ENCODE peak calls at places on chromosomes 12 and 14, in five cellular contexts. K, P, F, T and H are unnamed samples.
A peak's percentile ranks its signal among the peaks of the same experiment; 100 is the strongest.

GRCh38 chr12:113359133-113359938 is 949 bp downstream of the PLBD2 start:
- DNase-seq in K (peak; percentile 90), P (no peak), F (peak; percentile 72), T (no peak), H (no peak)

GRCh38 chr14:68526420-68527105 is 266.3 kb downstream of the ZFP36L1 start:
- DNase-seq in K (peak; percentile 83), P (peak; percentile 81), F (no peak), T (no peak), H (no peak)

GRCh38 chr12:107057071-107057834 is 36.1 kb downstream of the CRY1 start:
- DNase-seq in K (peak; percentile 22), P (no peak), F (no peak), T (peak; percentile 2), H (no peak)

GRCh38 chr14:52080817-52081755 is 12.2 kb upstream of the NID2 start:
- DNase-seq in K (peak; percentile 61), P (no peak), F (no peak), T (peak; percentile 14), H (no peak)

GRCh38 chr12:105382771-105383632 is 52.5 kb downstream of the C12orf75 start:
- DNase-seq in K (no peak), P (no peak), F (peak; percentile 27), T (peak; percentile 80), H (no peak)

GRCh38 chr12:91877022-91877421 is 268.6 kb downstream of the BTG1 start:
- DNase-seq in K (peak; percentile 39), P (peak; percentile 79), F (peak; percentile 20), T (no peak), H (peak; percentile 75)

GRCh38 chr14:72653026-72653425 is 240.9 kb downstream of the DPF3 start:
- DNase-seq in K (no peak), P (no peak), F (no peak), T (no peak), H (peak; percentile 28)

GRCh38 chr14:96203635-96204034 is 1.0 kb upstream of the BDKRB2 start:
- DNase-seq in K (no peak), P (no peak), F (no peak), T (no peak), H (no peak)

GRCh38 chr12:89288959-89289358 is 63.3 kb downstream of the DUSP6 start:
- DNase-seq in K (no peak), P (no peak), F (no peak), T (no peak), H (no peak)

GRCh38 chr14:36443374-36443773 is 76.7 kb downstream of the NKX2-1 start:
- DNase-seq in K (no peak), P (no peak), F (no peak), T (no peak), H (no peak)

GRCh38 chr12:6684609-6685008 is 4.6 kb downstream of the ZNF384 start:
- DNase-seq in K (no peak), P (no peak), F (no peak), T (peak; percentile 56), H (peak; percentile 24)

GRCh38 chr12:116559080-116559329 is 176 bp upstream of the MAP1LC3B2 start:
- DNase-seq in K (no peak), P (no peak), F (no peak), T (no peak), H (no peak)

GRCh38 chr14:55572578-55572977 is 7.4 kb upstream of the KTN1 start:
- DNase-seq in K (peak; percentile 56), P (no peak), F (no peak), T (no peak), H (no peak)

GRCh38 chr14:93926209-93926872 is 803 bp upstream of the FAM181A start:
- DNase-seq in K (no peak), P (no peak), F (no peak), T (no peak), H (no peak)

GRCh38 chr14:80698974-80699373 is 242.6 kb downstream of the CEP128 start:
- DNase-seq in K (no peak), P (no peak), F (no peak), T (no peak), H (no peak)

GRCh38 chr14:103091041-103091882 is 3.3 kb upstream of the EXOC3L4 start:
- DNase-seq in K (peak; percentile 88), P (no peak), F (no peak), T (peak; percentile 88), H (peak; percentile 83)

GRCh38 chr12:31590730-31591307 is at the start of gene DENND5B:
- DNase-seq in K (peak; percentile 94), P (peak; percentile 81), F (peak; percentile 80), T (peak; percentile 64), H (peak; percentile 82)

GRCh38 chr14:78358631-78359030 is 188.5 kb downstream of the NRXN3 start:
- DNase-seq in K (no peak), P (no peak), F (no peak), T (no peak), H (no peak)

GRCh38 chr14:36654185-36655053 is 7.2 kb upstream of the PAX9 start:
- DNase-seq in K (no peak), P (no peak), F (no peak), T (no peak), H (no peak)

GRCh38 chr12:83224012-83224411 is 537.3 kb downstream of the TMTC2 start:
- DNase-seq in K (no peak), P (no peak), F (no peak), T (no peak), H (no peak)

GRCh38 chr12:77406131-77406905 is 340.9 kb upstream of the E2F7 start:
- DNase-seq in K (no peak), P (no peak), F (no peak), T (no peak), H (no peak)
- H3K4me3 ChIP-seq in K (no peak overlapping the region), P (no peak overlapping the region), F (no peak overlapping the region), T (no peak overlapping the region), H (no peak overlapping the region)

GRCh38 chr12:1531160-1531653 is 63.2 kb downstream of the FBXL14 start:
- DNase-seq in K (no peak), P (no peak), F (no peak), T (no peak), H (no peak)
- H3K4me3 ChIP-seq in K (peak overlapping the region; percentile 93), P (peak overlapping the region; percentile 66), F (peak overlapping the region; percentile 39), T (peak overlapping the region; percentile 68), H (peak overlapping the region; percentile 35)

GRCh38 chr14:92506230-92506629 is 7.4 kb upstream of the RIN3 start:
- DNase-seq in K (no peak), P (peak; percentile 53), F (no peak), T (no peak), H (no peak)

GRCh38 chr14:92503756-92504491 is 9.7 kb upstream of the RIN3 start:
- DNase-seq in K (no peak), P (peak; percentile 62), F (no peak), T (peak; percentile 96), H (no peak)

GRCh38 chr14:92510972-92511371 is 2.6 kb upstream of the RIN3 start:
- DNase-seq in K (no peak), P (no peak), F (no peak), T (no peak), H (peak; percentile 42)

GRCh38 chr14:92505826-92506225 is 7.8 kb upstream of the RIN3 start:
- DNase-seq in K (no peak), P (peak; percentile 58), F (no peak), T (no peak), H (no peak)

GRCh38 chr14:92507174-92507768 is 6.3 kb upstream of the RIN3 start:
- DNase-seq in K (peak; percentile 72), P (peak; percentile 60), F (no peak), T (no peak), H (no peak)
- H3K4me3 ChIP-seq in K (no peak overlapping the region), P (no peak overlapping the region), F (no peak overlapping the region), T (no peak overlapping the region), H (no peak overlapping the region)

GRCh38 chr14:99266181-99267178 is 5.5 kb downstream of the BCL11B start:
- DNase-seq in K (peak; percentile 88), P (peak; percentile 78), F (peak; percentile 51), T (peak; percentile 65), H (peak; percentile 69)

GRCh38 chr14:99265571-99265970 is 6.4 kb downstream of the BCL11B start:
- DNase-seq in K (no peak), P (no peak), F (no peak), T (no peak), H (no peak)

GRCh38 chr14:99268776-99269510 is 3.1 kb downstream of the BCL11B start:
- DNase-seq in K (no peak), P (no peak), F (no peak), T (no peak), H (no peak)

GRCh38 chr14:99270491-99271287 is 1.3 kb downstream of the BCL11B start:
- DNase-seq in K (no peak), P (peak; percentile 53), F (no peak), T (no peak), H (no peak)

DNA sequence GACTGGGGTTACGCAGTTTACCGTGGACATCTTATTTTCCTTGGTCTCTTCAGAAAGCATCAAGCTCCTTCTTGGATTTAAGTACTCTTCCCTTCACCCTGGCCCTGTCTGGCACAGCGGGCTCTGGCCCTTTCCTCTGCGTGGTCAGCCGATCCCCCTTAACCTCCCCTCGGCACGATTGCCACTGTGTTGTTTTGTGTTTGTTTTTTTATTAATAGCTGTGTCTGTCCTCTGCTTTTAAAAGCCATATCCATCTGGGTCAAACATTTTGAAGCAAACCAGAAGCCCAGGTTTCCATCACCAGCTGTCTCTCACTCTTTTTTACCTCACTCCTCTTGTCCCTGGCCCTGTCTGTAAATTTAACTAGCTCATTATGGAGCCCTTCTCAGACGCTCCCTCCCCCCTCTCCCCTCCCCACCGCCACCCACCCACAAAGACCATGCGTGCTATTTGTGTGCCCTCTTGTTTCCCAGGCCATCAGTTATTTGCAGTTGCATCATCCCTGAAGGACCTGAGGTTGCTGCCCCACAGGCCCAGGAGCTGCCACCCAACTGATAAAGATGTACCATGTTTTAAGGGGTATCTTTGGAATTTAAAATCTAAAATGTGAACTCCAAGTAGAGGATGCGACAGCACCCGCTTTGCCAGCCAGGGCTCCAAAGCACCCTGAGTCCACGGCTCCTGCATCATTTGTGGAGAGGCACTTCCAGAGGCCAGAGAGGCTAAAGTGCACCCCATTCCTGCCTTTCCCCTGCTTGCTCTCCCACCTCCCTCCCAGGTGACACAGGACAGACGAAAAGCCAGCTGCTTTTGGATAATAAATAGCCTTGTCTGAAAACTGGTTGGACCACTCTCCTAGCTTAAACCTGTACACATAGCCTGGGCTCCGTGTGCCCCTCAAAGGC is 3.9 kb downstream of the BCL11B start:
- DNase-seq in K (no peak), P (peak; percentile 42), F (no peak), T (no peak), H (no peak)
- H3K4me3 ChIP-seq in K (no peak overlapping the region), P (peak overlapping the region; percentile 14), F (no peak overlapping the region), T (no peak overlapping the region), H (no peak overlapping the region)

GRCh38 chr12:53197011-53197640 is 9.9 kb downstream of the ITGB7 start:
- DNase-seq in K (no peak), P (no peak), F (no peak), T (no peak), H (no peak)

GRCh38 chr12:53200458-53201169 is 6.4 kb downstream of the ITGB7 start:
- DNase-seq in K (no peak), P (no peak), F (no peak), T (no peak), H (no peak)

GRCh38 chr12:53199700-53200099 is 7.4 kb downstream of the ITGB7 start:
- DNase-seq in K (no peak), P (no peak), F (no peak), T (no peak), H (no peak)

GRCh38 chr12:53200107-53200457 is 7.0 kb downstream of the ITGB7 start:
- DNase-seq in K (no peak), P (no peak), F (no peak), T (no peak), H (no peak)

GRCh38 chr12:53198470-53199110 is 8.5 kb downstream of the ITGB7 start:
- DNase-seq in K (no peak), P (no peak), F (no peak), T (no peak), H (no peak)
- H3K4me3 ChIP-seq in K (no peak overlapping the region), P (no peak overlapping the region), F (no peak overlapping the region), T (no peak overlapping the region), H (no peak overlapping the region)